ENCODE peak calls at places on chromosome 5, in eight cellular contexts. One of them, this sample, is unnamed.

GRCh38 chr5:31770157-31770556 is 131.2 kb downstream of the PDZD2 start:
- DNase-seq in GM12878: no peak
- DNase-seq in brain microvascular endothelial cell: no peak
- DNase-seq in spleen: no peak
- DNase-seq in esophagus squamous epithelium: no peak
- DNase-seq in A549: no peak
- DNase-seq in CD8-positive, alpha-beta T cell: no peak
- DNase-seq in tibial artery: no peak
- DNase-seq in this sample: no peak

GRCh38 chr5:81989204-81989603 is 17.4 kb downstream of the ATG10 start:
- DNase-seq in GM12878: no peak
- DNase-seq in brain microvascular endothelial cell: no peak
- DNase-seq in esophagus squamous epithelium: no peak
- DNase-seq in tibial artery: no peak
- DNase-seq in A549: no peak
- DNase-seq in spleen: no peak
- DNase-seq in CD8-positive, alpha-beta T cell: no peak
- DNase-seq in this sample: no peak

GRCh38 chr5:11268894-11269293 is 507.9 kb upstream of the DAP start:
- DNase-seq in spleen: no peak
- DNase-seq in CD8-positive, alpha-beta T cell: no peak
- DNase-seq in esophagus squamous epithelium: no peak
- DNase-seq in brain microvascular endothelial cell: no peak
- DNase-seq in GM12878: no peak
- DNase-seq in A549: no peak
- DNase-seq in tibial artery: no peak
- DNase-seq in this sample: no peak

GRCh38 chr5:79025054-79025465 is 40.0 kb upstream of the ARSB start:
- DNase-seq in CD8-positive, alpha-beta T cell: peak
- DNase-seq in tibial artery: peak
- DNase-seq in spleen: no peak
- DNase-seq in A549: peak
- DNase-seq in esophagus squamous epithelium: no peak
- DNase-seq in GM12878: no peak
- DNase-seq in brain microvascular endothelial cell: peak
- DNase-seq in this sample: peak

GRCh38 chr5:142474426-142474825 is 149.6 kb upstream of the SPRY4 start:
- DNase-seq in esophagus squamous epithelium: no peak
- DNase-seq in tibial artery: no peak
- DNase-seq in spleen: no peak
- DNase-seq in A549: no peak
- DNase-seq in GM12878: no peak
- DNase-seq in brain microvascular endothelial cell: peak
- DNase-seq in CD8-positive, alpha-beta T cell: no peak
- DNase-seq in this sample: no peak

GRCh38 chr5:131264453-131265200 is 774 bp downstream of the CDC42SE2 start:
- DNase-seq in CD8-positive, alpha-beta T cell: peak
- DNase-seq in spleen: peak
- DNase-seq in brain microvascular endothelial cell: no peak
- DNase-seq in GM12878: no peak
- DNase-seq in esophagus squamous epithelium: no peak
- DNase-seq in A549: peak
- DNase-seq in tibial artery: no peak
- DNase-seq in this sample: peak

GRCh38 chr5:56685503-56686217 is 129.7 kb upstream of the MAP3K1 start:
- DNase-seq in brain microvascular endothelial cell: no peak
- DNase-seq in spleen: no peak
- DNase-seq in A549: no peak
- DNase-seq in CD8-positive, alpha-beta T cell: no peak
- DNase-seq in esophagus squamous epithelium: no peak
- DNase-seq in tibial artery: no peak
- DNase-seq in GM12878: no peak
- DNase-seq in this sample: no peak

GRCh38 chr5:107470007-107470582 is 200.6 kb downstream of the EFNA5 start:
- DNase-seq in spleen: no peak
- DNase-seq in A549: no peak
- DNase-seq in CD8-positive, alpha-beta T cell: no peak
- DNase-seq in GM12878: no peak
- DNase-seq in brain microvascular endothelial cell: peak
- DNase-seq in esophagus squamous epithelium: no peak
- DNase-seq in tibial artery: no peak
- DNase-seq in this sample: no peak

GRCh38 chr5:661891-662750 is 31.0 kb downstream of the TPPP start:
- DNase-seq in tibial artery: no peak
- DNase-seq in CD8-positive, alpha-beta T cell: no peak
- DNase-seq in spleen: peak
- DNase-seq in esophagus squamous epithelium: no peak
- DNase-seq in A549: no peak
- DNase-seq in brain microvascular endothelial cell: no peak
- DNase-seq in GM12878: no peak
- DNase-seq in this sample: no peak

GRCh38 chr5:22699319-22699718 is 153.8 kb downstream of the CDH12 start:
- DNase-seq in A549: no peak
- DNase-seq in esophagus squamous epithelium: no peak
- DNase-seq in spleen: no peak
- DNase-seq in GM12878: no peak
- DNase-seq in tibial artery: no peak
- DNase-seq in CD8-positive, alpha-beta T cell: no peak
- DNase-seq in brain microvascular endothelial cell: no peak
- DNase-seq in this sample: no peak

GRCh38 chr5:176589039-176589769 is 20.8 kb downstream of the GPRIN1 start:
- DNase-seq in GM12878: no peak
- DNase-seq in CD8-positive, alpha-beta T cell: no peak
- DNase-seq in spleen: no peak
- DNase-seq in tibial artery: no peak
- DNase-seq in brain microvascular endothelial cell: no peak
- DNase-seq in A549: no peak
- DNase-seq in esophagus squamous epithelium: no peak
- DNase-seq in this sample: no peak

GRCh38 chr5:131749138-131749537 is 47.7 kb downstream of the FNIP1 start:
- DNase-seq in brain microvascular endothelial cell: peak
- DNase-seq in A549: no peak
- DNase-seq in spleen: no peak
- DNase-seq in CD8-positive, alpha-beta T cell: no peak
- DNase-seq in esophagus squamous epithelium: no peak
- DNase-seq in GM12878: no peak
- DNase-seq in tibial artery: no peak
- DNase-seq in this sample: no peak

GRCh38 chr5:150278916-150279315 is 10.7 kb downstream of the CAMK2A start:
- DNase-seq in esophagus squamous epithelium: no peak
- DNase-seq in brain microvascular endothelial cell: peak
- DNase-seq in tibial artery: no peak
- DNase-seq in GM12878: no peak
- DNase-seq in CD8-positive, alpha-beta T cell: no peak
- DNase-seq in spleen: no peak
- DNase-seq in A549: no peak
- DNase-seq in this sample: no peak

GRCh38 chr5:149238540-149238939 is 33.1 kb upstream of the AFAP1L1 start:
- DNase-seq in CD8-positive, alpha-beta T cell: no peak
- DNase-seq in GM12878: no peak
- DNase-seq in spleen: no peak
- DNase-seq in esophagus squamous epithelium: no peak
- DNase-seq in A549: no peak
- DNase-seq in brain microvascular endothelial cell: no peak
- DNase-seq in tibial artery: no peak
- DNase-seq in this sample: no peak

GRCh38 chr5:106127985-106128384 is 1542.8 kb downstream of the EFNA5 start:
- DNase-seq in tibial artery: no peak
- DNase-seq in brain microvascular endothelial cell: no peak
- DNase-seq in GM12878: peak
- DNase-seq in CD8-positive, alpha-beta T cell: no peak
- DNase-seq in A549: no peak
- DNase-seq in spleen: no peak
- DNase-seq in esophagus squamous epithelium: no peak
- DNase-seq in this sample: no peak

GRCh38 chr5:124919752-124920151 is 173.3 kb upstream of the ZNF608 start:
- DNase-seq in tibial artery: no peak
- DNase-seq in esophagus squamous epithelium: no peak
- DNase-seq in A549: no peak
- DNase-seq in brain microvascular endothelial cell: no peak
- DNase-seq in GM12878: no peak
- DNase-seq in spleen: no peak
- DNase-seq in CD8-positive, alpha-beta T cell: no peak
- DNase-seq in this sample: no peak

GRCh38 chr5:103259705-103260355 is 1.3 kb downstream of the MACIR start:
- DNase-seq in A549: no peak
- DNase-seq in GM12878: no peak
- DNase-seq in esophagus squamous epithelium: no peak
- DNase-seq in tibial artery: peak
- DNase-seq in CD8-positive, alpha-beta T cell: peak
- DNase-seq in spleen: no peak
- DNase-seq in brain microvascular endothelial cell: peak
- DNase-seq in this sample: peak

GRCh38 chr5:102312586-102312985 is 16.5 kb upstream of the SLCO4C1 start:
- DNase-seq in tibial artery: no peak
- DNase-seq in GM12878: no peak
- DNase-seq in A549: no peak
- DNase-seq in CD8-positive, alpha-beta T cell: no peak
- DNase-seq in esophagus squamous epithelium: no peak
- DNase-seq in brain microvascular endothelial cell: no peak
- DNase-seq in spleen: no peak
- DNase-seq in this sample: no peak

GRCh38 chr5:139027150-139027549 is 152.0 kb upstream of the LRRTM2 start:
- DNase-seq in CD8-positive, alpha-beta T cell: no peak
- DNase-seq in tibial artery: no peak
- DNase-seq in spleen: no peak
- DNase-seq in esophagus squamous epithelium: no peak
- DNase-seq in A549: no peak
- DNase-seq in GM12878: no peak
- DNase-seq in brain microvascular endothelial cell: no peak
- DNase-seq in this sample: no peak

GRCh38 chr5:122902263-122902662 is 56.9 kb downstream of the SNX24 start:
- DNase-seq in esophagus squamous epithelium: no peak
- DNase-seq in brain microvascular endothelial cell: no peak
- DNase-seq in tibial artery: no peak
- DNase-seq in spleen: no peak
- DNase-seq in GM12878: no peak
- DNase-seq in CD8-positive, alpha-beta T cell: no peak
- DNase-seq in A549: no peak
- DNase-seq in this sample: no peak

GRCh38 chr5:112238473-112238872 is 180.6 kb downstream of the EPB41L4A start:
- DNase-seq in spleen: no peak
- DNase-seq in esophagus squamous epithelium: no peak
- DNase-seq in GM12878: no peak
- DNase-seq in brain microvascular endothelial cell: no peak
- DNase-seq in A549: peak
- DNase-seq in CD8-positive, alpha-beta T cell: no peak
- DNase-seq in tibial artery: no peak
- DNase-seq in this sample: no peak
- H3K27ac ChIP-seq in spleen: no peak
- H3K27ac ChIP-seq in esophagus squamous epithelium: no peak
- H3K27ac ChIP-seq in GM12878: no peak
- H3K27ac ChIP-seq in brain microvascular endothelial cell: no peak
- H3K27ac ChIP-seq in A549: no peak
- H3K27ac ChIP-seq in CD8-positive, alpha-beta T cell: no peak
- H3K27ac ChIP-seq in tibial artery: no peak
- H3K27ac ChIP-seq in this sample: no peak

DNA sequence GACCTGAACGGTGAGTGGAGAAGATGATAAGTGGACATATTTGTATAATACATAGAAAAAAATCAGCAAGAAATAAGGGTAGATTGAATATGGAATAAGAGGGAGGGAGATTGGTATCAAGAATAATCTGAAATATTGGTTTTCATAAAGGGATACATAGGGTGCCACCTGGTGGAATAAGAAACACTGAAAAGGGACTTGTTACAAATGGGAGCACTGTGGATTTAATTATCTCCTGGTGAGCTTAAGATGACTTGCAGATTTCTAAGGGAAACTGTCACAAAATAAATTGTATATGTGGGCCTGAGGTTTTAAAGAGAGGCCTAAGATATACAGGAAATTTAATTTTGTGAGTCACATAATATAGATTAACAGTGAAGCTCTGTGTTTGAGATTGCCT is 1403.5 kb upstream of the CDH18 start:
- DNase-seq in GM12878: no peak
- DNase-seq in brain microvascular endothelial cell: peak
- DNase-seq in CD8-positive, alpha-beta T cell: no peak
- DNase-seq in tibial artery: no peak
- DNase-seq in esophagus squamous epithelium: no peak
- DNase-seq in A549: no peak
- DNase-seq in spleen: no peak
- DNase-seq in this sample: no peak
- H3K27ac ChIP-seq in GM12878: no peak
- H3K27ac ChIP-seq in brain microvascular endothelial cell: no peak
- H3K27ac ChIP-seq in CD8-positive, alpha-beta T cell: no peak
- H3K27ac ChIP-seq in tibial artery: no peak
- H3K27ac ChIP-seq in esophagus squamous epithelium: no peak
- H3K27ac ChIP-seq in A549: no peak
- H3K27ac ChIP-seq in spleen: no peak
- H3K27ac ChIP-seq in this sample: no peak

GRCh38 chr5:88484367-88484766 is 215.7 kb upstream of the TMEM161B start:
- DNase-seq in GM12878: no peak
- DNase-seq in CD8-positive, alpha-beta T cell: no peak
- DNase-seq in brain microvascular endothelial cell: no peak
- DNase-seq in esophagus squamous epithelium: no peak
- DNase-seq in tibial artery: no peak
- DNase-seq in spleen: no peak
- DNase-seq in A549: no peak
- DNase-seq in this sample: no peak

GRCh38 chr5:88489433-88489832 is 220.8 kb upstream of the TMEM161B start:
- DNase-seq in spleen: no peak
- DNase-seq in GM12878: no peak
- DNase-seq in A549: no peak
- DNase-seq in esophagus squamous epithelium: no peak
- DNase-seq in tibial artery: no peak
- DNase-seq in CD8-positive, alpha-beta T cell: no peak
- DNase-seq in brain microvascular endothelial cell: no peak
- DNase-seq in this sample: no peak

GRCh38 chr5:88486466-88486865 is 217.8 kb upstream of the TMEM161B start:
- DNase-seq in CD8-positive, alpha-beta T cell: no peak
- DNase-seq in GM12878: no peak
- DNase-seq in brain microvascular endothelial cell: no peak
- DNase-seq in A549: no peak
- DNase-seq in esophagus squamous epithelium: no peak
- DNase-seq in tibial artery: no peak
- DNase-seq in spleen: no peak
- DNase-seq in this sample: no peak

GRCh38 chr5:88488566-88488965 is 219.9 kb upstream of the TMEM161B start:
- DNase-seq in spleen: no peak
- DNase-seq in A549: no peak
- DNase-seq in tibial artery: no peak
- DNase-seq in brain microvascular endothelial cell: no peak
- DNase-seq in esophagus squamous epithelium: no peak
- DNase-seq in CD8-positive, alpha-beta T cell: no peak
- DNase-seq in GM12878: no peak
- DNase-seq in this sample: no peak
- H3K27ac ChIP-seq in spleen: no peak
- H3K27ac ChIP-seq in A549: no peak
- H3K27ac ChIP-seq in tibial artery: no peak
- H3K27ac ChIP-seq in brain microvascular endothelial cell: no peak
- H3K27ac ChIP-seq in esophagus squamous epithelium: no peak
- H3K27ac ChIP-seq in CD8-positive, alpha-beta T cell: no peak
- H3K27ac ChIP-seq in GM12878: no peak
- H3K27ac ChIP-seq in this sample: no peak

GRCh38 chr5:157839157-157839795 is 19.7 kb downstream of the CLINT1 start:
- DNase-seq in esophagus squamous epithelium: no peak
- DNase-seq in CD8-positive, alpha-beta T cell: no peak
- DNase-seq in tibial artery: no peak
- DNase-seq in A549: no peak
- DNase-seq in spleen: no peak
- DNase-seq in brain microvascular endothelial cell: no peak
- DNase-seq in GM12878: no peak
- DNase-seq in this sample: no peak

GRCh38 chr5:157842185-157842584 is 16.8 kb downstream of the CLINT1 start:
- DNase-seq in CD8-positive, alpha-beta T cell: no peak
- DNase-seq in tibial artery: no peak
- DNase-seq in GM12878: no peak
- DNase-seq in esophagus squamous epithelium: no peak
- DNase-seq in A549: no peak
- DNase-seq in spleen: no peak
- DNase-seq in brain microvascular endothelial cell: no peak
- DNase-seq in this sample: no peak

GRCh38 chr5:157836121-157836753 is 22.7 kb downstream of the CLINT1 start:
- DNase-seq in brain microvascular endothelial cell: no peak
- DNase-seq in CD8-positive, alpha-beta T cell: no peak
- DNase-seq in tibial artery: no peak
- DNase-seq in A549: no peak
- DNase-seq in GM12878: no peak
- DNase-seq in esophagus squamous epithelium: no peak
- DNase-seq in spleen: no peak
- DNase-seq in this sample: no peak
- H3K27ac ChIP-seq in brain microvascular endothelial cell: no peak
- H3K27ac ChIP-seq in CD8-positive, alpha-beta T cell: no peak
- H3K27ac ChIP-seq in tibial artery: no peak
- H3K27ac ChIP-seq in A549: no peak
- H3K27ac ChIP-seq in GM12878: no peak
- H3K27ac ChIP-seq in esophagus squamous epithelium: no peak
- H3K27ac ChIP-seq in spleen: no peak
- H3K27ac ChIP-seq in this sample: no peak